ENCODE peak calls at places on chromosomes 12 and 14, in six cellular contexts. S, V, O, C, L and N are unnamed samples.

GRCh38 chr14:63203618-63204406 is 431 bp upstream of the RHOJ start:
- DNase-seq in L (peak), C (peak), O (peak), S (peak), V (peak), N (peak)

GRCh38 chr14:89720741-89721315 is 233.7 kb downstream of the EFCAB11 start:
- DNase-seq in V (no peak), L (no peak), C (peak), O (no peak), S (no peak), N (no peak)

GRCh38 chr12:57471-57980 is 9.0 kb upstream of the IQSEC3 start:
- DNase-seq in V (no peak), S (no peak), O (no peak), L (no peak), C (no peak), N (no peak)

GRCh38 chr12:62724947-62725447 is 210.0 kb downstream of the PPM1H start:
- DNase-seq in S (peak), L (no peak), O (peak), C (no peak), V (peak), N (peak)

GRCh38 chr12:114399664-114400211 is 6.2 kb downstream of the TBX5 start:
- DNase-seq in V (peak), C (no peak), L (no peak), O (no peak), S (peak), N (no peak)

GRCh38 chr12:56488041-56488955 is at the start of gene GLS2:
- DNase-seq in O (peak), C (peak), L (peak), S (peak), V (peak), N (peak)

GRCh38 chr14:25237845-25238244 is 187.9 kb upstream of the STXBP6 start:
- DNase-seq in S (peak), C (no peak), L (no peak), V (no peak), O (no peak), N (no peak)

GRCh38 chr14:31059152-31059924 is 33.2 kb upstream of the STRN3 start:
- DNase-seq in S (peak), O (peak), L (no peak), V (peak), C (peak), N (peak)

GRCh38 chr12:107337354-107338095 is 244.2 kb upstream of the CRY1 start:
- DNase-seq in V (no peak), C (no peak), L (no peak), O (peak), S (no peak), N (no peak)

GRCh38 chr14:33682746-33683145 is 268.1 kb downstream of the EGLN3 start:
- DNase-seq in V (no peak), L (no peak), C (peak), O (no peak), S (no peak), N (peak)

GRCh38 chr14:93655078-93655750 is 133.1 kb downstream of the PRIMA1 start:
- DNase-seq in O (peak), V (no peak), C (no peak), S (peak), L (no peak), N (peak)

GRCh38 chr12:123900898-123901376 is 71.7 kb downstream of the CCDC92 start:
- DNase-seq in L (no peak), C (no peak), O (peak), S (peak), V (no peak), N (no peak)

GRCh38 chr14:101039755-101040138 is 136.2 kb upstream of the RTL1 start:
- DNase-seq in O (no peak), C (no peak), L (no peak), S (no peak), V (no peak), N (no peak)

GRCh38 chr14:94612174-94612573 is at the start of gene SERPINA3:
- DNase-seq in O (no peak), C (no peak), L (peak), V (no peak), S (peak), N (no peak)

GRCh38 chr12:99627459-99627858 is 20.1 kb upstream of the GARIN6 start:
- DNase-seq in C (no peak), O (no peak), S (no peak), L (no peak), V (no peak), N (no peak)

GRCh38 chr12:74722709-74723108 is 185.1 kb downstream of the ATXN7L3B start:
- DNase-seq in V (no peak), S (no peak), L (no peak), O (no peak), C (no peak), N (no peak)

GRCh38 chr12:114656906-114657596 is 26.9 kb downstream of the TBX3 start:
- DNase-seq in V (no peak), C (no peak), L (no peak), O (no peak), S (no peak), N (no peak)

GRCh38 chr12:51450333-51450732 is 25.7 kb downstream of the SLC4A8 start:
- DNase-seq in S (no peak), V (no peak), O (no peak), L (no peak), C (no peak), N (no peak)

GRCh38 chr14:56817396-56817921 is 7.2 kb upstream of the OTX2 start:
- DNase-seq in V (no peak), C (no peak), O (no peak), S (no peak), L (no peak), N (no peak)

GRCh38 chr14:104281768-104282301 is 143.4 kb downstream of the KIF26A start:
- DNase-seq in V (no peak), C (no peak), L (no peak), O (no peak), S (no peak), N (no peak)

GRCh38 chr12:106416273-106416672 is 58.7 kb downstream of the POLR3B start:
- DNase-seq in C (no peak), O (no peak), L (no peak), S (no peak), V (no peak), N (peak)

GRCh38 chr14:106879241-106879640 is 1352.9 kb downstream of the TMEM121 start:
- DNase-seq in S (no peak), O (peak), V (no peak), L (no peak), C (no peak), N (no peak)

GRCh38 chr14:34496679-34497513 is 34.9 kb upstream of the SPTSSA start:
- DNase-seq in L (peak), O (peak), V (peak), S (peak), C (peak), N (peak)

GRCh38 chr14:63727231-63727735 is 582 bp downstream of the SGPP1 start:
- DNase-seq in V (no peak), S (peak), O (peak), C (peak), L (peak), N (no peak)

GRCh38 chr14:64796369-64796768 is 83.3 kb downstream of the SPTB start:
- DNase-seq in S (no peak), C (no peak), L (no peak), V (no peak), O (no peak), N (no peak)

GRCh38 chr14:68442828-68443460 is 349.9 kb downstream of the ZFP36L1 start:
- DNase-seq in S (no peak), V (peak), O (no peak), L (no peak), C (no peak), N (peak)

GRCh38 chr12:67790660-67791059 is 142.1 kb downstream of the DYRK2 start:
- DNase-seq in O (peak), L (no peak), V (no peak), C (no peak), S (no peak), N (no peak)

GRCh38 chr12:130104114-130104513 is 58.1 kb upstream of the FZD10 start:
- DNase-seq in C (no peak), L (no peak), O (no peak), S (no peak), V (no peak), N (no peak)

GRCh38 chr14:47675489-47676300 is at the start of gene MDGA2:
- DNase-seq in V (no peak), C (no peak), O (no peak), S (peak), L (no peak), N (no peak)

GRCh38 chr12:58925111-58925732 is 4.9 kb upstream of the LRIG3 start:
- DNase-seq in V (no peak), C (no peak), S (peak), O (no peak), L (no peak), N (no peak)

GRCh38 chr12:27919671-27920235 is 52.8 kb downstream of the PTHLH start:
- DNase-seq in S (no peak), O (no peak), C (no peak), L (no peak), V (no peak), N (no peak)

GRCh38 chr14:22296722-22297121 is 292.3 kb downstream of the DAD1 start:
- DNase-seq in O (peak), C (no peak), S (no peak), L (no peak), V (peak), N (peak)

GRCh38 chr12:115785548-115785947 is 491.9 kb downstream of the MED13L start:
- DNase-seq in V (no peak), C (no peak), S (no peak), L (no peak), O (peak), N (no peak)
- TF ChIP-seq CTCF in V (no peak), C (no peak), S (no peak), L (no peak), O (peak), N (no peak)

DNA sequence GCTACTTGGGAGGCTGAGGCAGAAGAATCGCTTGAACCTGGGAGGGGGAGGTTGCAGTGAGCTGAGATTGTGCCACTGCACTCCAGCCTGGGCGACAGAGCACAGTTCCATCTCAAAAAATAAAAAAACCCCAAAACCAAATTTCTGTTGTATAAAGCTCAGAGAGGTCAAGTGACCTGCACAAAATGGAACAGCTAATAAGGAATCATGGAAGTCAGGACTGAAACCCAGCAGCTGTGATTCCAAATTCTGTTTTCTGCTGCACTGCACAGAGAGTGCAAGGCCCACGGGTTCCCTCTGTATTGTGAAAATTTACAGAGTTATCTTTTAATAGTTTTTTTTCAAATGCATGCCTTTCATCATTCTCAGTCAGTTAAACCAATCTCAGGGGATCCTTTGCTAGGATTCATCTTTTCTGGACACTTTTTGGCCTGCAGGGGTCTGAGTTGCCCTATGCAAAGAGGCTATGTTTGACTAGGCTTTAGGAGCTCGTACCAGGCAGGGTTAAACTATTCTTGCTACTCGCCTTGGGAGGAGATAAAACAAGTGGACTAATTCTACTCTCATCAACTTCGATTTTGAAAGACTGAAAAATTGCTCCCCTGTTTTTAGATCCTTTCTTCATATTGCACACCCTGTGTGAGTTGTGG is 26.1 kb upstream of the AACS start:
- DNase-seq in O (no peak), C (no peak), L (no peak), S (no peak), V (no peak), N (no peak)
- TF ChIP-seq CTCF in O (peak), C (no peak), L (no peak), S (no peak), V (no peak), N (peak)

GRCh38 chr14:74794947-74795346 is 31.8 kb downstream of the YLPM1 start:
- DNase-seq in O (no peak), V (no peak), S (no peak), L (no peak), C (no peak), N (no peak)

GRCh38 chr14:74792249-74793039 is 29.3 kb downstream of the YLPM1 start:
- DNase-seq in S (no peak), C (no peak), O (no peak), L (no peak), V (no peak), N (no peak)

GRCh38 chr14:74793506-74794155 is 30.5 kb downstream of the YLPM1 start:
- DNase-seq in V (no peak), O (peak), S (no peak), L (no peak), C (no peak), N (no peak)
- TF ChIP-seq CTCF in V (peak), O (peak), S (peak), L (no peak), C (no peak), N (peak)

DNA sequence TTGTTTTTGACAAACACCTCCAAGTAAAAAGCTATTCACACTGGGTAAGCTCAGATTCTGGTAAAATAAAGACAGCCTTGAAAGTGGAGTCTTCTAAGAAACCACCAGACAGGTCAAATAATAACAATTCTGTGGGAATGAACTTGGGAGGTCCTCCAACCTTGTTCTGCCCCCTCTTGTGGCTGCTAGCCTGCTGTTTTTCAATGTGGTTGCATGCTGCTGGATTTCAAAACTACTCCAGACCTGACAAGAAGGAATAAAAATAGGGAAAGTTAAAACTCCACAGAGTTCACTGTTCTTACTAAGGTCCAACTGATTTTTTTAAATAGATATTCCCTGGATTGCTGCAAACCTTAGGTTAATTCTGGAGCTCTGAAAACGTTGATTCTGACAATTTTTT is 32.2 kb upstream of the RIN3 start:
- DNase-seq in O (no peak), C (no peak), V (no peak), L (no peak), S (no peak), N (peak)
- TF ChIP-seq CTCF in O (peak), C (no peak), V (peak), L (no peak), S (peak), N (peak)

DNA sequence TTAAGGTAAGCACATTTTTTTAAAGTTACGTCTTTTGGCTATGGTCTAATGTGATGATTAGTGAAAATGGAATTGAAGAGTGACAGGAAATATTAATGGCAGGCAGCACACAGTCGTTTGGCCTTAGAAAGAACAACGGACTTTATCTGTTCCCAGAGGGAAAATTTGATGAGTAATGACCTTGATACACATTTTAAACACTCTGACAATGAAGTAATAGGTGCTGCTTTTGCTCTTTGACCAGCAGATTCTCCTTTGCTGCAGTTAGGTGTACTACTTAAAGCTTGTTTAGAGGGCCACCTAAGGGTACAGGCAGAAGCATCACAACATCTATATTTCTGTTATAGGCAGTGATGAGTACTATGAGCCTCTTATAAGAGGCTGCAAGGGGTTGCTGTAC is 27.1 kb upstream of the RNU6-8 start:
- DNase-seq in V (peak), C (no peak), O (peak), S (no peak), L (no peak), N (no peak)
- TF ChIP-seq CTCF in V (no peak), C (no peak), O (peak), S (peak), L (no peak), N (no peak)

DNA sequence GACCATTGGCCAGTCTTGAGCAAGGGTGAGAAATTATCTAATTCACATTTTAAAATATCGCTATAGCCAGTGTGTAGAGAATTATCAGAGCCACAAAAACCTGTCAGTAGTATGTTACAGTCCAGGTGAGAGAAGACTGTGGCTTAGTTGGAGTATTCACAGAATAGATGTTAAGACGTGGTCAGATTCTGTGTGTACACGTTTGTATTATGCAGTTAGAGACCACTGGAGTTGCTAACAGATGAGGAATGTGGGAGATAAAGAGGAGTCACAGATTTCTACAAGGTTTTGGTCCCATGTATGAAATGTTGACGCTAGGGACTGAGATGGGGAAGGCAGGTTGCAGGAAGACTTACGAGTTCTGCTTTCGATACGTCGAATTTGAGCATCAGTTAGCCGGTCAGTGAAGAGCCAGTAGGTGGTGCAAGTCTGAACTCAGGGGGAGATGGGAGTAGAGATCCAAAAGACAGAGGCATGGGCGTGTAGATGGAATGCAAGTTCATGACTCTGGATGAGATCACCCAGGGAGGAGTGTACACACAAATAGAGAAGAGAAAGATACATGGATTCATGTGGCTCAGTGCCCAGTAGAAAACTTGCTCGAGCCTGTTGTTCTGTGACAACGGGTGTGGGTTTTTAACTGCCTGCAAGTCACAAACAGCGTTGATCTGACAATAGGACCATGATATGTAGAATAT is 114.8 kb upstream of the FLRT2 start:
- DNase-seq in V (peak), S (peak), C (peak), O (peak), L (peak), N (peak)
- TF ChIP-seq CTCF in V (peak), S (peak), C (no peak), O (peak), L (no peak), N (peak)

DNA sequence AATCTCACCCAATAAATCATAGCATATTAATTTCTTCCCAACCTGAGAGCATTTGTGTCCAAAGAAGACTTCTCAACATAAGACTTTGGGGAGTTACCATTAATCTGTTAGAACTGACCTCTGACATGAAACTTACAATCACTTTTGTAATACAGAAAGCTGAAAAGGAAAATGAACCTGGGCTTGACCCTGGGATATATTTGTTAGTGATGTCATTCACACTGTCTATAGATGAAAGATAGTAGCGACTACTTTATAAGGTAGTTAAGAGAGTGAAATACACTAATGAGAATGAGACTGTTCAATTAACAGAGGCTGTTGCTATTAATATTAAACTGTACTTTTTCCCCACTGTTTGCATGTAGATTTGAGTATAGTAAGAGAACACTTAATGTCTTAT is 1334.8 kb upstream of the TMEM132C start:
- DNase-seq in C (no peak), V (no peak), L (no peak), O (no peak), S (no peak), N (no peak)
- TF ChIP-seq CTCF in C (no peak), V (no peak), L (no peak), O (no peak), S (no peak), N (no peak)

DNA sequence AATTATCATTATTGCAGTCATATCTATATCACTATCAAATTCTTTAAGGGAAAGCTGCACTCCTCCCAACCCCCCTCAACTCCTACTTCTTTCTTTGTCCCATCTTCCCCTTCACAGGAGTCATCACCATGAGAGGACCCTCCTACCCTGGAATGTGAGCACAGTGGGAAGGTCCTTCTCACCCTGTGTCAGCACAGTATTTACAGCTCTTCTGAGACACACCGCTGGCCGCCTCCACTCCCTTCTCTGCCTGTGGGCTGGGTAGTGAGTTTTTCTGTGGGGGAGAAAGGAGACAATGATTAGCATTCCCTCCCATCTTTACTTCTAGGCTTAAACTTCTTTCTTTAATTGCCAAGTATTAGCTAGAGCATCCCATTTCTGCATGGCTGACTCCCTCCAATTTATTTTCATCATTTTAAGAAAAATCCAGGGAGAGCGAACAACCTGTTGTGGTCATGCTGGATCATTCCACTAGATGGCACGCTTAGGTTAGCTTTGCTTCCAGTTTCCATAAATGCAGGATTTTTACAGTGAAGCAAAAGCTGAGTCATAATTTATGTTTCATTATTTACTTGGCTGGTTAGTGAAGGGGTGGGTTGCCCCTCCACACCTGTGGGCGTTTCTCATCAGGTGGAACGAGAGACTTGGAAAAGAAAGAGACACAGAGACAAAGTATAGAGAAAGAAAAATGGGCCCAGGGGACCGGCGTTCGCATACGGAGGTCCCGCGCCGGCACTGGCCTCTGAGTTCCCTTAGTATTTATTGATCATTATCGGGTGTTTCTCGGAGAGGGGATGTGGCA is 188.5 kb downstream of the ALX1 start:
- DNase-seq in C (no peak), O (peak), S (peak), L (no peak), V (peak), N (peak)
- TF ChIP-seq CTCF in C (peak), O (peak), S (peak), L (no peak), V (peak), N (peak)